ENCODE peak calls at places on chromosomes 6 and 20, in six cellular contexts. H is tibial artery, D is spleen, I is HepG2, U is A549, G is BJ. L is an unnamed sample.

GRCh38 chr6:91352878-91353277 is 766.0 kb upstream of the MAP3K7 start:
- DNase-seq in H (no peak), D (no peak), I (no peak), U (no peak), G (no peak), L (peak; percentile 88)

GRCh38 chr6:78268591-78268990 is 598.8 kb upstream of the IRAK1BP1 start:
- DNase-seq in H (no peak), D (no peak), I (no peak), U (no peak), G (no peak), L (no peak)

GRCh38 chr6:143970827-143971226 is 37.2 kb downstream of the PLAGL1 start:
- DNase-seq in H (no peak), D (no peak), I (no peak), U (no peak), G (no peak), L (no peak)

GRCh38 chr20:2379511-2380229 is 1.0 kb upstream of the TGM6 start:
- DNase-seq in H (no peak), D (no peak), I (no peak), U (no peak), G (no peak), L (no peak)

GRCh38 chr6:6455272-6455671 is 133.2 kb upstream of the LY86 start:
- DNase-seq in H (no peak), D (no peak), I (no peak), U (no peak), G (no peak), L (no peak)

GRCh38 chr20:2751868-2752630 is 48.4 kb downstream of the CPXM1 start:
- DNase-seq in H (no peak), D (peak; percentile 83), I (no peak), U (peak; percentile 42), G (no peak), L (no peak)

GRCh38 chr20:13821876-13822275 is 37.0 kb downstream of the NDUFAF5 start:
- DNase-seq in H (no peak), D (no peak), I (no peak), U (no peak), G (peak; percentile 9), L (no peak)

GRCh38 chr6:142822383-142822782 is 122.6 kb downstream of the HIVEP2 start:
- DNase-seq in H (no peak), D (no peak), I (no peak), U (no peak), G (no peak), L (no peak)

GRCh38 chr6:85864453-85865401 is 222.0 kb upstream of the SYNCRIP start:
- DNase-seq in H (no peak), D (no peak), I (peak; percentile 38), U (no peak), G (no peak), L (no peak)

GRCh38 chr20:48903705-48904104 is 17.8 kb upstream of the ARFGEF2 start:
- DNase-seq in H (no peak), D (no peak), I (no peak), U (no peak), G (no peak), L (no peak)

GRCh38 chr6:130671119-130672104 is 155.8 kb upstream of the SMLR1 start:
- DNase-seq in H (no peak), D (no peak), I (no peak), U (no peak), G (no peak), L (no peak)

GRCh38 chr20:36548006-36548315 is 6.6 kb downstream of the MYL9 start:
- DNase-seq in H (no peak), D (peak; percentile 59), I (peak; percentile 39), U (no peak), G (no peak), L (no peak)

GRCh38 chr20:12069181-12069580 is 151.5 kb downstream of the BTBD3 start:
- DNase-seq in H (no peak), D (no peak), I (no peak), U (no peak), G (no peak), L (no peak)

GRCh38 chr20:45987108-45987780 is 15.2 kb upstream of the ZNF335 start:
- DNase-seq in H (peak; percentile 55), D (peak; percentile 95), I (peak; percentile 73), U (peak; percentile 83), G (no peak), L (no peak)

GRCh38 chr20:35497780-35498189 is 31.7 kb downstream of the C20orf173 start:
- DNase-seq in H (peak; percentile 52), D (no peak), I (no peak), U (no peak), G (no peak), L (no peak)

GRCh38 chr6:134177753-134178229 is 125.4 kb upstream of the SLC2A12 start:
- DNase-seq in H (no peak), D (no peak), I (peak; percentile 56), U (no peak), G (peak; percentile 69), L (no peak)

GRCh38 chr6:134816780-134817179 is 133.1 kb downstream of the ALDH8A1 start:
- DNase-seq in H (no peak), D (no peak), I (no peak), U (no peak), G (no peak), L (no peak)

GRCh38 chr6:168120390-168121307 is 41.6 kb upstream of the FRMD1 start:
- DNase-seq in H (peak; percentile 6), D (peak; percentile 38), I (no peak), U (no peak), G (no peak), L (no peak)

GRCh38 chr6:31158863-31159855 is 770 bp downstream of the TCF19 start:
- DNase-seq in H (no peak), D (peak; percentile 79), I (peak; percentile 31), U (no peak), G (no peak), L (no peak)

GRCh38 chr20:38304845-38305447 is 990 bp downstream of the BPI start:
- DNase-seq in H (no peak), D (peak; percentile 87), I (peak; percentile 31), U (peak; percentile 43), G (no peak), L (no peak)

GRCh38 chr20:17542993-17543412 is 11.8 kb upstream of the BFSP1 start:
- DNase-seq in H (no peak), D (no peak), I (no peak), U (no peak), G (peak; percentile 94), L (no peak)

GRCh38 chr6:32189082-32189741 is 790 bp downstream of the PBX2 start:
- DNase-seq in H (no peak), D (no peak), I (no peak), U (no peak), G (no peak), L (no peak)

GRCh38 chr6:28789553-28790083 is 134.2 kb downstream of the TRIM27 start:
- DNase-seq in H (no peak), D (no peak), I (peak; percentile 80), U (peak; percentile 78), G (no peak), L (no peak)

GRCh38 chr20:59597240-59597639 is 7.1 kb upstream of the PHACTR3 start:
- DNase-seq in H (no peak), D (no peak), I (no peak), U (no peak), G (no peak), L (no peak)

DNA sequence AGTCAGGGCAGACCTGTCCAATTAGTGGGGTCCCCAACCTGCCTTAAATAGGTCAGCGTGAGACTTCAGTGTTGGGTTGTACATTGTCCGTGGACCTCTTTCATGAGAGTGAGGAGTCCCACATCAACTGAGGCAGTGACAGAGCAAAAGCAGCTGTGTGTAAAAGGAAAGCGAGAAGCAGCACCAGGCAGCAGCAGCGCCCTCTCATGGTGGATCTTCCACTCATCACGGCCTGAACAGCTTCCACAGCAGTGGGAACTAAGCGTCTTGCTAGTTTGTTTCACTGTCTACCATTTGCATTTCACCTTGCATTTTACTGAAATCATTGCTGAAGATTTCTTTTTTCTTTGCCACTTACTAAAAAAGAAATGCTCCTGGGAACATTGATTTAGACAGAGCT is 333.8 kb downstream of the PKHD1 start:
- DNase-seq in H (no peak), D (no peak), I (peak; percentile 3), U (no peak), G (no peak), L (no peak)
- TF ChIP-seq CTCF in H (no peak), D (no peak), I (peak; percentile 83), U (no peak), G (no peak), L (peak; percentile 51)

GRCh38 chr6:52103661-52104060 is 16.2 kb upstream of the PKHD1 start:
- DNase-seq in H (no peak), D (no peak), I (no peak), U (no peak), G (no peak), L (no peak)

GRCh38 chr6:52102330-52102932 is 15.0 kb upstream of the PKHD1 start:
- DNase-seq in H (no peak), D (no peak), I (no peak), U (no peak), G (no peak), L (no peak)

DNA sequence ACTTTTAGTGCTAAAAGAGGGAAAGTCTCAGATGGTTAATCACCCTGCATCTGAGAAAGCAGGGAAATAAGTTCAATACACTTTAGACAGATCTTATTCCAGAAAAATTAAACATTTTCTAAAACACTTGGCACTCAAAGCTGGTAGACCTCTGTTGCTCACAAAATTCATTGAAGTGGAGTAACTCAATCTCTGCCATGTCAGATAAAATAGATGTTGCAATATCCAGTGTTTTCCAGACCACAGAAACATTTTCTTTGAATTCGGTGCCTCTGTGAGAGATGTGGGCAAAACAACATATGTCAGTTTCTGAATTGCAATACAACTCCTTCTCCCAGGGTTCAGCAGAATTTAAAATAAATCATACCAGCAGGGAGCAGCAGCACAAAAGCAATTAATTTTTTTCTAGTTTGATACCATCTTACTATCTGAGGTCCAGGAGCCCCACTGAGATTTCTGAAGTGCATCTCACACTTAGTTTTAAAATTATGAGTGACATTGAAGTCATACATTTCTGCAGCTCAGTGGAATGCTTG is 11.3 kb upstream of the PKHD1 start:
- DNase-seq in H (no peak), D (no peak), I (no peak), U (no peak), G (no peak), L (no peak)
- H3K4me3 ChIP-seq in H (no peak overlapping the region), D (no peak overlapping the region), I (no peak overlapping the region), U (no peak overlapping the region), G (no peak overlapping the region), L (no peak overlapping the region)

DNA sequence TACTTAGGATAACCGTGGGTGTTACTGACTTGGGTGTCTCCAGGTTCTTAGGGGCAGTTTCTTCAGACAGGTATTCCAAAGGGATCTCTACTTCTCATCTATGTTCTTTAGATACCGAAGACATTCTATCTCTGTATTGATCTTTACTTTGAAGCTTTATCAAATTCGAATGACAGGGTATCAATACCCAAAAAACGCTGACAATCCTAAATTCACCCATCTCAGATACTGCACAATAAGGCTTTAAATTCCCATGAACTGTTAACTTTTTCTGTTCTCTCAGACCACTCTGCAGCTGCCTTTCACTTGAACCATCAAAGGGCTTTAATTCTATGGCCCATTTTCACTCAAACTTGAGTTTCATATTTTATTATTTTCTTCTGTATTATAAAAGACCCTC is 72.1 kb downstream of the ZDHHC14 start:
- DNase-seq in H (no peak), D (no peak), I (no peak), U (no peak), G (no peak), L (no peak)
- TF ChIP-seq CTCF in H (no peak), D (no peak), I (no peak), U (no peak), G (no peak), L (no peak)

DNA sequence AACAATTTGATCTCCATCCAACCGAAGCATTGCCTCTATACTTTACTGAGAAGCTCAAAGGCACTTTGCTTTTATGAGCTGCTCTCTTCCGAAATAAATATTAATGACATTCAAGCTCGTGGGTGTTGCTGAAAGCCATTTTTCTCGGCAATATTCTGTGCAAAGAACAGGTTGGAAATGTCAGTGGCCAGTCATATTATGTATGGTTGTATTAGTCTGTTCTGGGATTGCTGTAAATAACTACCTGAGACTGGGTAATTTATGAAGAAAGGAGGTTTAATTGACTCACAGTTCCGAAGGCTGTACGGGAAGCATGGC is 32.1 kb downstream of the TUBB2B start:
- DNase-seq in H (no peak), D (no peak), I (no peak), U (no peak), G (no peak), L (no peak)
- H3K4me3 ChIP-seq in H (no peak overlapping the region), D (no peak overlapping the region), I (peak overlapping the region; percentile 46), U (no peak overlapping the region), G (no peak overlapping the region), L (no peak overlapping the region)

L was measured in LNCaP clone FGC.